ENCODE peak calls at places on chromosome 4, in nine cellular contexts. R is endothelial cell of umbilical vein, G is activated B cell treated with CpG ODN at 0.5 μM for 24 hours, V is coronary artery, P is GM13977, D is AG04450, Q is spleen, L is heart left ventricle, H is BJ. J is an unnamed sample.

GRCh38 chr4:108170729-108171540 is 2.2 kb upstream of the LEF1 start:
- DNase-seq in R (peak), G (no peak), V (no peak), P (peak), D (no peak), Q (no peak), L (no peak), H (no peak), J (no peak)

GRCh38 chr4:55312491-55313101 is 33.4 kb upstream of the SRD5A3 start:
- DNase-seq in R (peak), G (no peak), V (no peak), P (peak), D (no peak), Q (no peak), L (no peak), H (peak), J (no peak)

GRCh38 chr4:58983887-58984286 is 1873.7 kb upstream of the IGFBP7 start:
- DNase-seq in R (no peak), G (no peak), V (no peak), P (no peak), D (no peak), Q (no peak), L (no peak), H (no peak), J (no peak)

GRCh38 chr4:23614284-23614892 is 275.5 kb downstream of the PPARGC1A start:
- DNase-seq in R (no peak), G (no peak), V (no peak), P (no peak), D (no peak), Q (no peak), L (no peak), H (no peak), J (no peak)

GRCh38 chr4:20095805-20096541 is 155.7 kb upstream of the SLIT2 start:
- DNase-seq in R (no peak), G (no peak), V (no peak), P (no peak), D (no peak), Q (no peak), L (no peak), H (no peak), J (no peak)

GRCh38 chr4:6781113-6781512 is 1.4 kb upstream of the KIAA0232 start:
- DNase-seq in R (no peak), G (no peak), V (no peak), P (no peak), D (no peak), Q (no peak), L (no peak), H (no peak), J (no peak)

GRCh38 chr4:42865572-42866189 is 26.8 kb upstream of the GRXCR1 start:
- DNase-seq in R (peak), G (no peak), V (no peak), P (peak), D (no peak), Q (no peak), L (no peak), H (no peak), J (no peak)

GRCh38 chr4:85777908-85778808 is 303.2 kb downstream of the ARHGAP24 start:
- DNase-seq in R (peak), G (no peak), V (no peak), P (peak), D (no peak), Q (no peak), L (no peak), H (no peak), J (no peak)

GRCh38 chr4:22962186-22962786 is 269.5 kb downstream of the GBA3 start:
- DNase-seq in R (no peak), G (no peak), V (no peak), P (no peak), D (no peak), Q (no peak), L (no peak), H (no peak), J (no peak)

GRCh38 chr4:122980860-122981259 is 58.5 kb upstream of the NUDT6 start:
- DNase-seq in R (peak), G (no peak), V (no peak), P (no peak), D (no peak), Q (no peak), L (no peak), H (no peak), J (no peak)

GRCh38 chr4:127995776-127996175 is 30.6 kb downstream of the ABHD18 start:
- DNase-seq in R (no peak), G (no peak), V (no peak), P (no peak), D (no peak), Q (no peak), L (no peak), H (peak), J (no peak)

GRCh38 chr4:80197132-80197573 is at the start of gene PRDM8:
- DNase-seq in R (no peak), G (no peak), V (no peak), P (no peak), D (no peak), Q (peak), L (no peak), H (no peak), J (no peak)

GRCh38 chr4:16196482-16197393 is 29.5 kb downstream of the TAPT1 start:
- DNase-seq in R (peak), G (no peak), V (no peak), P (no peak), D (no peak), Q (no peak), L (no peak), H (no peak), J (no peak)

GRCh38 chr4:80423553-80424224 is 88.2 kb downstream of the CFAP299 start:
- DNase-seq in R (no peak), G (no peak), V (no peak), P (no peak), D (no peak), Q (no peak), L (no peak), H (no peak), J (no peak)

GRCh38 chr4:24862073-24862751 is 50.6 kb downstream of the CCDC149 start:
- DNase-seq in R (no peak), G (no peak), V (no peak), P (peak), D (no peak), Q (no peak), L (no peak), H (no peak), J (no peak)
- TF ChIP-seq CTCF in R (no peak), G (no peak), V (no peak), P (no peak), D (no peak), Q (no peak), L (no peak), H (no peak), J (no peak)

GRCh38 chr4:94676910-94677309 is 80.8 kb upstream of the BMPR1B start:
- DNase-seq in R (no peak), G (no peak), V (no peak), P (no peak), D (no peak), Q (no peak), L (no peak), H (no peak), J (no peak)

GRCh38 chr4:94686086-94686485 is 71.7 kb upstream of the BMPR1B start:
- DNase-seq in R (no peak), G (no peak), V (no peak), P (no peak), D (no peak), Q (no peak), L (no peak), H (no peak), J (no peak)

GRCh38 chr4:94678896-94679295 is 78.9 kb upstream of the BMPR1B start:
- DNase-seq in R (no peak), G (no peak), V (no peak), P (no peak), D (no peak), Q (no peak), L (no peak), H (peak), J (no peak)

GRCh38 chr4:94680131-94680862 is 77.5 kb upstream of the BMPR1B start:
- DNase-seq in R (no peak), G (no peak), V (no peak), P (no peak), D (no peak), Q (no peak), L (no peak), H (no peak), J (no peak)
- TF ChIP-seq CTCF in R (no peak), G (no peak), V (no peak), P (no peak), D (no peak), Q (no peak), L (no peak), H (no peak), J (no peak)

DNA sequence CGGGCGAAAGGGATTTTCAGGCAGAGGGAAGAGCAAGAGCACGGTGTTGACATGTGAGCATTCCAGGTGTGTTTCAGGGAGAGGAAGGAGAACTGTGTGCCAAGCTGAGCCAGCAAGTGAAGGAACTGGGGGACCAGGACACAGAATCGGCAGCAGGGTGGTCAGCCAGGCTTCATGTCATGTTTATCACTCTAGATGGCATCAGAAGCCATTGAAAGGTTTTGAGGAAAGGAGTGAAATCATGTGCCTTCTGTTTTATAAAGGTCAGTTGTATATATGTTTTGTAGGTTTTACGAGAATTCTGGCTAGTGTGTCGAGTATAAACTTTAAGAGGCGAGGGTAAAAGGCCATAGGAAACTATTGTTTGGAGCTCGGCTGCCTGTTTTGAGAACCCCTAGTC is 682.3 kb downstream of the TRIML1 start:
- DNase-seq in R (no peak), G (no peak), V (no peak), P (no peak), D (no peak), Q (no peak), L (no peak), H (no peak), J (no peak)
- TF ChIP-seq CTCF in R (no peak), G (no peak), V (no peak), P (no peak), D (no peak), Q (no peak), L (no peak), H (no peak), J (no peak)

GRCh38 chr4:98030059-98030458 is 113.2 kb downstream of the STPG2 start:
- DNase-seq in R (no peak), G (no peak), V (no peak), P (no peak), D (no peak), Q (no peak), L (no peak), H (no peak), J (no peak)

GRCh38 chr4:98026362-98026761 is 116.9 kb downstream of the STPG2 start:
- DNase-seq in R (no peak), G (no peak), V (no peak), P (no peak), D (no peak), Q (no peak), L (no peak), H (no peak), J (no peak)

DNA sequence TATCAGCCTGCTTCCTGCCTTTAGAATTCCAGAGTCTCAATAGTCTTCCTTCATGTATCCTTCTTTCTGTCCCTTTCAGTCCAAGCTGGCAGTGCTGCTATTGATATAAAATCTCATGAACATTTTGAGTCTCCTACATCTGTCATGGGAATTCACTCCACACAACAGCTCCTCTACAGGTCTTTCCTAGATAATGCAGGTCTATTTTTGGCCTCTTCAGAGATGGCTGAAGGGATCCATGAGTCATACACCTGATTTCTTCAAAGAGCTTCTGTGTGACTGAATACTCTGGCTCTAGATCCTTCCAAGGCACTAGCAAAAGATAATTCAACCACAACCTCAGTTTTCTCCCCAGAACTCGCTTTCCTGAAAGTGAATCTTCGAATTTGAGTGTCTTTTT is 115.4 kb downstream of the STPG2 start:
- DNase-seq in R (no peak), G (no peak), V (no peak), P (no peak), D (no peak), Q (no peak), L (no peak), H (no peak), J (no peak)
- TF ChIP-seq CTCF in R (no peak), G (no peak), V (no peak), P (no peak), D (no peak), Q (no peak), L (no peak), H (no peak), J (no peak)

GRCh38 chr4:98928505-98929340 is at the start of gene EIF4E:
- DNase-seq in R (peak), G (peak), V (peak), P (peak), D (peak), Q (peak), L (peak), H (peak), J (peak)
- TF ChIP-seq CTCF in R (peak), G (no peak), V (no peak), P (no peak), D (no peak), Q (peak), L (peak), H (no peak), J (peak)

GRCh38 chr4:26474551-26474950 is 15.7 kb downstream of the CCKAR start:
- DNase-seq in R (no peak), G (no peak), V (peak), P (no peak), D (no peak), Q (no peak), L (no peak), H (no peak), J (no peak)

GRCh38 chr4:26476545-26476944 is 13.7 kb downstream of the CCKAR start:
- DNase-seq in R (no peak), G (no peak), V (no peak), P (no peak), D (no peak), Q (no peak), L (no peak), H (no peak), J (no peak)

GRCh38 chr4:26475716-26476115 is 14.6 kb downstream of the CCKAR start:
- DNase-seq in R (no peak), G (no peak), V (no peak), P (no peak), D (no peak), Q (no peak), L (no peak), H (no peak), J (no peak)

GRCh38 chr4:26478330-26478729 is 12.0 kb downstream of the CCKAR start:
- DNase-seq in R (no peak), G (no peak), V (no peak), P (no peak), D (no peak), Q (no peak), L (no peak), H (no peak), J (no peak)

GRCh38 chr4:26473893-26474292 is 16.4 kb downstream of the CCKAR start:
- DNase-seq in R (no peak), G (no peak), V (peak), P (no peak), D (no peak), Q (no peak), L (no peak), H (no peak), J (no peak)
- TF ChIP-seq CTCF in R (no peak), G (no peak), V (no peak), P (no peak), D (no peak), Q (no peak), L (no peak), H (no peak), J (no peak)

DNA sequence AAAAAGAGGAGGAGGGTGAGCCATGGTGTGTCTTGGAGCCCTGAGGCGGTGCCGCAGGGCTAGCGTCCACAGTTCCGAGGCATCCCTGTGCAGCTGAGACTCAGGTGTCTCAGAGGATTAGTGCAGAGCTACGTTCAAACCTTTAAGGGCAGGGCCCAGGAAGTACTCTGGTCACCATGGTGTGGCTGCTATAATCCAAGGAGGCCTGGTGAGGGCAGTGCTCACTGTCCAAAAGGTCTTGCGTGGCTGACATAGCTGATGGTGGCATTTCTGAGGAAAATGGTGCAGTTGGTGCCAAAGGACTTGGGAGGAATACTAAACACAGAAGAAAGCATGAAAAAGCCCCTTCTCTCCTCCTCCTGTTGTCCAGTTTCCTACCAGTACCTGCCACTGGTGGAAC is 146.9 kb downstream of the DCHS2 start:
- DNase-seq in R (no peak), G (no peak), V (no peak), P (peak), D (no peak), Q (no peak), L (no peak), H (no peak), J (no peak)
- TF ChIP-seq CTCF in R (no peak), G (no peak), V (no peak), P (peak), D (no peak), Q (no peak), L (no peak), H (no peak), J (no peak)

J was measured in osteocyte.